ENCODE peak calls at places on chromosomes 6 and 20, in four cellular contexts. F is esophagus muscularis mucosa, A is lower lobe of right lung, C is IMR-90. J is an unnamed sample.

GRCh38 chr6:34578445-34579262 is 22.5 kb upstream of the SPDEF start:
- DNase-seq in A (peak; percentile 16), C (no peak), F (no peak), J (no peak)

GRCh38 chr6:68958327-68958726 is 323.2 kb downstream of the ADGRB3 start:
- DNase-seq in A (no peak), F (no peak), C (no peak), J (no peak)

GRCh38 chr6:155014715-155015300 is 19.7 kb downstream of the TIAM2 start:
- DNase-seq in A (no peak), F (no peak), C (peak; percentile 78), J (no peak)

GRCh38 chr6:111761783-111762312 is 111.4 kb downstream of the FYN start:
- DNase-seq in C (peak; percentile 19), A (no peak), F (no peak), J (no peak)

GRCh38 chr6:80249897-80250296 is 143.4 kb downstream of the BCKDHB start:
- DNase-seq in C (no peak), F (no peak), A (no peak), J (no peak)

GRCh38 chr6:30814137-30815084 is 69.9 kb upstream of the DDR1 start:
- DNase-seq in A (no peak), F (no peak), C (peak; percentile 84), J (no peak)

GRCh38 chr6:157659536-157660271 is 163.3 kb upstream of the SNX9 start:
- DNase-seq in F (no peak), A (no peak), C (no peak), J (no peak)

GRCh38 chr20:58003525-58003924 is 224.9 kb downstream of the ANKRD60 start:
- DNase-seq in C (no peak), A (no peak), F (no peak), J (no peak)

GRCh38 chr20:37337208-37337955 is 8.6 kb upstream of the SRC start:
- DNase-seq in C (no peak), A (peak; percentile 3), F (no peak), J (no peak)

GRCh38 chr6:148857817-148858390 is 111.1 kb downstream of the UST start:
- DNase-seq in C (peak; percentile 95), A (no peak), F (no peak), J (no peak)

GRCh38 chr6:165308926-165309731 is at the start of gene C6orf118:
- DNase-seq in F (no peak), A (peak; percentile 56), C (peak; percentile 59), J (peak; percentile 34)

GRCh38 chr6:168078199-168078942 is 641 bp downstream of the FRMD1 start:
- DNase-seq in F (no peak), C (no peak), A (no peak), J (no peak)

GRCh38 chr6:36289281-36290018 is 19.6 kb downstream of the PNPLA1 start:
- DNase-seq in F (no peak), C (no peak), A (no peak), J (no peak)

GRCh38 chr6:31460361-31461025 is 37.5 kb upstream of the MICB start:
- DNase-seq in A (no peak), F (no peak), C (no peak), J (no peak)

GRCh38 chr6:88558981-88559380 is 392.8 kb upstream of the CNR1 start:
- DNase-seq in C (no peak), F (no peak), A (no peak), J (no peak)

GRCh38 chr6:112037783-112038216 is 16.1 kb upstream of the CCN6 start:
- DNase-seq in C (peak; percentile 90), F (no peak), A (no peak), J (no peak)

GRCh38 chr6:105449756-105450390 is 47.0 kb upstream of the PREP start:
- DNase-seq in F (peak; percentile 85), A (no peak), C (peak; percentile 17), J (no peak)

GRCh38 chr20:61704661-61705060 is 361.0 kb downstream of the TAF4 start:
- DNase-seq in C (no peak), F (no peak), A (no peak), J (no peak)

GRCh38 chr6:49911252-49911651 is 44.9 kb upstream of the CRISP1 start:
- DNase-seq in A (no peak), F (no peak), C (no peak), J (no peak)

GRCh38 chr20:41138527-41139226 is 1.3 kb downstream of the PLCG1 start:
- DNase-seq in C (peak; percentile 12), F (no peak), A (no peak), J (no peak)

GRCh38 chr6:157841211-157841840 is 18.3 kb downstream of the SNX9 start:
- DNase-seq in C (no peak), A (no peak), F (no peak), J (no peak)

GRCh38 chr6:148064406-148065134 is 278.1 kb upstream of the SASH1 start:
- DNase-seq in F (no peak), C (peak; percentile 27), A (no peak), J (no peak)

GRCh38 chr6:151493495-151494234 is at the start of gene CCDC170:
- DNase-seq in A (peak; percentile 83), F (no peak), C (no peak), J (peak; percentile 35)

GRCh38 chr20:21228511-21228910 is 74.6 kb upstream of the XRN2 start:
- DNase-seq in C (no peak), F (no peak), A (no peak), J (no peak)

GRCh38 chr6:101741474-101742171 is 348.1 kb downstream of the GRIK2 start:
- DNase-seq in C (no peak), F (no peak), A (no peak), J (no peak)

GRCh38 chr6:11277275-11278206 is 45.1 kb upstream of the NEDD9 start:
- DNase-seq in C (peak; percentile 82), A (no peak), F (no peak), J (no peak)

GRCh38 chr6:68400396-68400795 is 234.7 kb upstream of the ADGRB3 start:
- DNase-seq in C (no peak), F (no peak), A (no peak), J (no peak)

GRCh38 chr20:44522841-44523240 is 971 bp upstream of the SERINC3 start:
- DNase-seq in C (no peak), F (no peak), A (no peak), J (no peak)

GRCh38 chr20:59437601-59438031 is 137.2 kb downstream of the EDN3 start:
- DNase-seq in A (no peak), C (no peak), F (no peak), J (no peak)

GRCh38 chr6:140264451-140264850 is 890.0 kb upstream of the CITED2 start:
- DNase-seq in F (no peak), A (no peak), C (peak; percentile 19), J (no peak)

GRCh38 chr6:166382500-166382932 is 224 bp downstream of the MPC1 start:
- DNase-seq in A (no peak), F (no peak), C (no peak), J (no peak)

GRCh38 chr6:82894653-82895259 is 170.9 kb downstream of the UBE3D start:
- DNase-seq in F (peak; percentile 26), A (no peak), C (no peak), J (no peak)

GRCh38 chr6:142698751-142699150 is 246.2 kb downstream of the HIVEP2 start:
- DNase-seq in C (no peak), A (no peak), F (no peak), J (no peak)

GRCh38 chr6:133179483-133179882 is 61.7 kb upstream of the EYA4 start:
- DNase-seq in C (no peak), F (no peak), A (no peak), J (no peak)

GRCh38 chr6:41647061-41647511 is 8.8 kb downstream of the MDFI start:
- DNase-seq in F (no peak), C (no peak), A (peak; percentile 49), J (no peak)

GRCh38 chr6:113078791-113079190 is 731.7 kb downstream of the RFPL4B start:
- DNase-seq in A (no peak), C (no peak), F (no peak), J (no peak)

GRCh38 chr6:108501559-108501958 is 59.2 kb upstream of the FOXO3 start:
- DNase-seq in C (peak; percentile 47), F (no peak), A (no peak), J (no peak)

GRCh38 chr20:3051385-3052019 is 5.7 kb downstream of the MRPS26 start:
- DNase-seq in F (no peak), C (no peak), A (no peak), J (no peak)
- TF ChIP-seq CTCF in F (no peak), C (no peak), A (no peak), J (no peak)

GRCh38 chr6:22765015-22765414 is 195.6 kb downstream of the HDGFL1 start:
- DNase-seq in C (peak; percentile 61), F (no peak), A (no peak), J (no peak)

GRCh38 chr6:22770042-22770441 is 200.7 kb downstream of the HDGFL1 start:
- DNase-seq in F (no peak), C (no peak), A (no peak), J (no peak)

GRCh38 chr6:22764521-22764920 is 195.2 kb downstream of the HDGFL1 start:
- DNase-seq in F (no peak), C (peak; percentile 85), A (no peak), J (no peak)

GRCh38 chr6:22766979-22767378 is 197.6 kb downstream of the HDGFL1 start:
- DNase-seq in C (no peak), A (no peak), F (no peak), J (no peak)
- TF ChIP-seq CTCF in C (no peak), A (no peak), F (no peak), J (no peak)

GRCh38 chr6:116139917-116140316 is 14.0 kb upstream of the COL10A1 start:
- DNase-seq in F (no peak), C (no peak), A (no peak), J (no peak)
- TF ChIP-seq CTCF in F (no peak), C (no peak), A (peak; percentile 24), J (no peak)

DNA sequence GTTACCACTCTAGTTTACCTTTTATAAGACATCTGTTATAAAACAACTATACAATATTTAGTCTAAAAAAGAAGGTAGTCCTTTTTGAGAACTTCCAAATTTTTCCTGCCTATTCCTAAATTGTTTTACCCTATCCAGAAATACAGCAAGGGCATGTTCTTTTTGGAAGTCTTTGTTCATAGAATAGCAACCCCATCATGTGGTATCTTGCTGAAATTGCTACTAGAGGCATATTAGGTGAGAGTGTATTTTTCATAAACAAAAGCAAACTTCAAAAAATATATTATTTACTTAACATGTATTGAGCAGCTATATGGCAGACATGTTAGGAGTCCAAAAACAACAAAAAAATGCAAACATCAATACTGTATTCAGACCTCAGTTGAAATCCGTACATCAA is 371.8 kb upstream of the NRSN1 start:
- DNase-seq in F (no peak), A (no peak), C (no peak), J (no peak)
- TF ChIP-seq CTCF in F (no peak), A (peak; percentile 15), C (no peak), J (peak; percentile 33)

GRCh38 chr6:20875369-20875963 is 341.2 kb downstream of the CDKAL1 start:
- DNase-seq in C (peak; percentile 45), F (no peak), A (no peak), J (no peak)
- TF ChIP-seq CTCF in C (peak; percentile 50), F (no peak), A (no peak), J (peak; percentile 56)

DNA sequence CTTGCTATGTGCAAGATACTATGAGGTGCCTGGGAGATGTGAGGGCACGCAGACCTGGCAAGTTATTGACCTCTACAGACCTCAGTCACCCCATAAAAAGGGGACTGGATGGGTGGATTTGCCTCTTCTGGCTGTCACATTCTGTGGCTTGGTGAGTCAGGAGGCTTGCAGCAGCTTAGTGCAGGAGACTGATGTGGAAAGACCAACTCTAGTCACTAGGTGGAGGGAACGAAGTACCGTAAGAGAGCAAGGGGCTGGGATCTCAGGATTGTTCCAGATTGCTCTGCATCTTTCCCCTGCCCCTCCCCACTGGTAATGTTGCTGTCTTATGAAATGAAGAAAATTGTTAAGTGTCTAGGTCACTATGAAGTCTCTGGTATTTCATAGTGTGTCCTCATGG is 3.3 kb downstream of the MAPRE1 start:
- DNase-seq in F (no peak), C (peak; percentile 82), A (no peak), J (no peak)
- TF ChIP-seq CTCF in F (no peak), C (peak; percentile 34), A (no peak), J (no peak)